ENCODE peak calls at places on chromosome 4, in four cellular contexts. O, R, H and J are unnamed samples.

GRCh38 chr4:47071863-47072441 is 40.6 kb downstream of the GABRB1 start:
- DNase-seq in R (peak; percentile 57), O (no peak), H (no peak), J (no peak)

GRCh38 chr4:61985426-61985825 is 785.3 kb downstream of the ADGRL3 start:
- DNase-seq in H (no peak), O (no peak), R (no peak), J (no peak)

GRCh38 chr4:70670332-70671014 is 4.2 kb upstream of the JCHAIN start:
- DNase-seq in R (peak; percentile 22), O (peak; percentile 38), H (no peak), J (peak; percentile 49)

GRCh38 chr4:90137545-90137944 is 10.4 kb downstream of the CCSER1 start:
- DNase-seq in O (no peak), H (no peak), R (peak; percentile 2), J (no peak)

GRCh38 chr4:47694322-47694721 is 143.5 kb downstream of the CORIN start:
- DNase-seq in H (no peak), O (no peak), R (no peak), J (no peak)

GRCh38 chr4:143336828-143337599 is at the start of gene GAB1:
- DNase-seq in H (peak; percentile 83), O (no peak), R (peak; percentile 79), J (no peak)

GRCh38 chr4:113420938-113421337 is 340.6 kb downstream of the CAMK2D start:
- DNase-seq in R (no peak), O (no peak), H (no peak), J (no peak)

GRCh38 chr4:138259801-138260200 is 17.7 kb upstream of the SLC7A11 start:
- DNase-seq in O (no peak), H (no peak), R (peak; percentile 56), J (peak; percentile 19)

GRCh38 chr4:136939781-136940180 is 592.5 kb downstream of the PCDH18 start:
- DNase-seq in R (peak; percentile 4), O (no peak), H (no peak), J (no peak)

GRCh38 chr4:19348746-19349145 is 903.0 kb upstream of the SLIT2 start:
- DNase-seq in R (peak; percentile 21), H (no peak), O (no peak), J (no peak)

GRCh38 chr4:83381173-83381572 is 46.5 kb upstream of the HPSE start:
- DNase-seq in H (no peak), R (no peak), O (no peak), J (no peak)

GRCh38 chr4:2412534-2412884 is 5.9 kb downstream of the ZFYVE28 start:
- DNase-seq in O (no peak), H (peak; percentile 92), R (no peak), J (no peak)
- H3K4me3 ChIP-seq in O (peak overlapping the region; percentile 37), H (no peak overlapping the region), R (peak overlapping the region; percentile 44), J (peak overlapping the region; percentile 15)

GRCh38 chr4:52103314-52103713 is 52.2 kb downstream of the SPATA18 start:
- DNase-seq in H (no peak), R (no peak), O (no peak), J (no peak)
- TF ChIP-seq CTCF in H (no peak), R (peak; percentile 24), O (peak; percentile 50), J (no peak)

GRCh38 chr4:158169516-158169915 is 3.3 kb downstream of the GASK1B start:
- DNase-seq in R (no peak), O (no peak), H (no peak), J (no peak)
- H3K4me3 ChIP-seq in R (peak overlapping the region; percentile 74), O (peak overlapping the region; percentile 54), H (no peak overlapping the region), J (no peak overlapping the region)

GRCh38 chr4:169626328-169627282 is 6.2 kb downstream of the CLCN3 start:
- DNase-seq in O (no peak), R (no peak), H (no peak), J (no peak)
- TF ChIP-seq CTCF in O (no peak), R (no peak), H (no peak), J (no peak)

GRCh38 chr4:85933306-85933640 is 426.6 kb downstream of the MAPK10 start:
- DNase-seq in R (no peak), H (no peak), O (no peak), J (no peak)
- H3K4me3 ChIP-seq in R (no peak overlapping the region), H (no peak overlapping the region), O (no peak overlapping the region), J (no peak overlapping the region)

GRCh38 chr4:167985565-167985964 is 106.8 kb upstream of the ANXA10 start:
- DNase-seq in O (no peak), R (no peak), H (no peak), J (no peak)

GRCh38 chr4:167987285-167987684 is 105.1 kb upstream of the ANXA10 start:
- DNase-seq in H (no peak), R (no peak), O (no peak), J (no peak)

GRCh38 chr4:167986044-167986443 is 106.3 kb upstream of the ANXA10 start:
- DNase-seq in O (no peak), R (no peak), H (no peak), J (no peak)

DNA sequence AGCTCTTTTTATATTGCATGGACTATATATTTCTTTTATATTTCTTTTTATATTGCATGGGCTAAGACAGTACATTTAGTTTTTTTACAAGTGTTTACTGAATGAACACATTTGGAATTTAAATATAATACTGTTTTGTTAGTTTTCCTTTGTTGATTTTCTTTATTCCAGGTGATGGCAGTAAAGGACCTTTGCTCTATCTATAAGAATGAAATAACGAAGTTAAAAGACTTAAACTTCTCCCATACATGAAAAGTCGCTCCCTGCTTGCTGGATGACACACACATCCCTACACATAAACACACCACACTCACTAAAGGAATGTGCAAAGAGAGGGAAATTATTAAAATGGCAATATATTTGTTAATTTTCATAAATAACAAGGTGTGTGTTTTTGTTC is 102.5 kb upstream of the ANXA10 start:
- DNase-seq in R (no peak), O (no peak), H (no peak), J (no peak)
- TF ChIP-seq CTCF in R (no peak), O (no peak), H (no peak), J (no peak)

GRCh38 chr4:145099653-145100052 is 1.5 kb downstream of the ABCE1 start:
- DNase-seq in H (no peak), R (no peak), O (no peak), J (no peak)
- H3K4me3 ChIP-seq in H (no peak overlapping the region), R (peak overlapping the region; percentile 87), O (peak overlapping the region; percentile 72), J (peak overlapping the region; percentile 93)

GRCh38 chr4:77990904-77991358 is 66.2 kb upstream of the FRAS1 start:
- DNase-seq in O (no peak), H (no peak), R (no peak), J (no peak)
- TF ChIP-seq CTCF in O (no peak), H (no peak), R (no peak), J (no peak)

DNA sequence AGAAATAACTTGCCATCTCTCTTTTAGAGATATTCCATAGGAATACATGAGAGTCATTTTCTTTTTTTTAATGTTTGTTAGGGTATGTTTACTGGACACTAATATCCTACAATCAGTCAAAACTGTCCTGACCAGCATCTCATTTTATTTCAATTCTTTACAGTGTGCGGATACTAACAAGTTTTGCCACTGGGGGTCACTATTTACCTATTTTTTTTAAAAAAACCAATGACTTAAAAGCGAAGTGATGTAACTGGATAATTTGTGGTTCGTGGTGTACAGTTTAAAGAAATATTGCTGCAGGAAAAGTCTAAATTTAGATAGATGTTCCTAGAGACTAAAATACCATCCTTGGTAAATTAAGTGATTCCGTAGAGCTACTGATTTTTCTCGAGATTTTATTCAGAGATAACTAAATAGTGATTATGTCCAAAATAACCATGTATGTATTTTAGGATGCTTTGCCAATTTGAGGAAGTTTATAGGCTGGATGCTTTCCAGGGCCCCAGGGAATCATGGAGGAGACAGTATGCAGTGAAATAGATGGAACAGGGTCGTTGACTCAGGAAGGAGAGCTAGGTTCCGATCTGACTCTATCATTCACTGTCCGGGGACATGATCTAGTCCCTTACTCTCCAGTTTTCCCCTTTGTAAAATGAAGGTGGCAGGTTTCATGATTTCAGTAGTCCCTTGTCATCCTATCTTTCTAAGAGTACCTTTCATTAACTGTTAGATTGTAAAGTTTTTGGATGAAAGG is 34.0 kb upstream of the GNPDA2 start:
- DNase-seq in H (peak; percentile 19), O (peak; percentile 8), R (peak; percentile 52), J (no peak)
- H3K4me3 ChIP-seq in H (no peak overlapping the region), O (no peak overlapping the region), R (no peak overlapping the region), J (no peak overlapping the region)